ENCODE peak calls at places on chromosomes 16 and 17, in five cellular contexts. K, Y, F, L and V are unnamed samples.

GRCh38 chr17:50359005-50359699 is 13.2 kb downstream of the XYLT2 start:
- DNase-seq in L (no peak), Y (no peak), K (no peak), F (no peak), V (no peak)

GRCh38 chr17:57552114-57552601 is 192.9 kb downstream of the CCDC182 start:
- DNase-seq in L (no peak), Y (peak; percentile 39), K (no peak), F (no peak), V (no peak)

GRCh38 chr17:8087942-8088230 is 370 bp upstream of the ALOX12B start:
- DNase-seq in F (no peak), K (no peak), L (no peak), Y (no peak), V (no peak)

GRCh38 chr16:78666318-78666717 is 566.9 kb downstream of the WWOX start:
- DNase-seq in L (no peak), Y (no peak), K (no peak), F (no peak), V (no peak)

GRCh38 chr16:80883159-80883642 is 78.8 kb upstream of the CDYL2 start:
- DNase-seq in F (no peak), L (no peak), K (no peak), Y (peak; percentile 79), V (no peak)

GRCh38 chr16:68079616-68080344 is 5.4 kb upstream of the NFATC3 start:
- DNase-seq in K (no peak), F (no peak), L (peak; percentile 86), Y (peak; percentile 89), V (no peak)

GRCh38 chr16:50585331-50585776 is 37.2 kb downstream of the NKD1 start:
- DNase-seq in K (no peak), F (peak; percentile 57), Y (peak; percentile 63), L (no peak), V (no peak)

GRCh38 chr17:17393976-17394375 is 82.8 kb upstream of the MED9 start:
- DNase-seq in F (no peak), L (no peak), Y (no peak), K (no peak), V (no peak)

GRCh38 chr17:11986939-11987329 is 10.3 kb downstream of the ZNF18 start:
- DNase-seq in F (no peak), K (peak; percentile 32), L (no peak), Y (no peak), V (peak; percentile 19)

GRCh38 chr16:31248344-31248743 is 11.4 kb upstream of the ITGAM start:
- DNase-seq in F (no peak), L (no peak), K (no peak), Y (no peak), V (no peak)

GRCh38 chr16:20064931-20065330 is 8.8 kb downstream of the GPR139 start:
- DNase-seq in K (no peak), Y (no peak), L (no peak), F (no peak), V (no peak)
- TF ChIP-seq POLR2A in K (no peak), Y (no peak), L (no peak), F (no peak), V (no peak)

GRCh38 chr17:1229891-1230571 is 40.2 kb upstream of the BHLHA9 start:
- DNase-seq in F (no peak), L (no peak), K (no peak), Y (peak; percentile 28), V (no peak)

GRCh38 chr17:1231456-1231855 is 38.8 kb upstream of the BHLHA9 start:
- DNase-seq in F (no peak), Y (peak; percentile 76), L (peak; percentile 63), K (no peak), V (no peak)

GRCh38 chr17:1228752-1229353 is 41.4 kb upstream of the BHLHA9 start:
- DNase-seq in F (no peak), K (no peak), Y (no peak), L (no peak), V (no peak)

GRCh38 chr17:1227917-1228751 is 42.1 kb upstream of the BHLHA9 start:
- DNase-seq in F (no peak), L (no peak), K (no peak), Y (peak; percentile 50), V (no peak)

DNA sequence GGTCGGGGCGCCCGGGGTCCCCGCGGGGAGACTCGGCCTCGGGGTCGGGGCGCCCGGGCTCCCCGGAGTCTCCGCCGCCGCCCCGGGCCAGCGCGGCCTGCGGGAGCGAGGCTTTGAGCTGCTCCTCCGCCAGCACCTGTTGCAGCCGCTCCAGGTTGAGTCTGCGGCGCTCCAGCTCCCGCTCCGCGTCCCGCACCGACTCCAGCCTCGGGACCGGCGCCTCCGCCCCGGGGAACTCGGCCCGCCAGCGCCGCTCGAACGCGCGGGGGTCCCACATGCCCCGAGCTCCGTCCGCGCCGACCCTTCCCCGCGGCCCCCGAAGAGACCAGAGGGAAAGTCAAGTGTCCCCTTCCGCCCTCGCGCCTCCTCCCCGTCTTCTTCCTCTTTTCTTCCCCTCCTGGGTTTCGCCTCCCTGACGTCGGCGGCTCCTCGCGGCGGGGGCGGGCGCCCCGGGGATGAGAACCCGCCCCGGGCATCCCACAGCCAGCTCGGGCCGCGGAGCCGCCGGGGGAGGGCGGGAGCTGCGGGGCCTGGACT is 40.8 kb upstream of the BHLHA9 start:
- DNase-seq in L (peak; percentile 67), K (no peak), F (no peak), Y (peak; percentile 89), V (no peak)
- TF ChIP-seq POLR2A in L (peak; percentile 49), K (no peak), F (no peak), Y (peak; percentile 86), V (no peak)

DNA sequence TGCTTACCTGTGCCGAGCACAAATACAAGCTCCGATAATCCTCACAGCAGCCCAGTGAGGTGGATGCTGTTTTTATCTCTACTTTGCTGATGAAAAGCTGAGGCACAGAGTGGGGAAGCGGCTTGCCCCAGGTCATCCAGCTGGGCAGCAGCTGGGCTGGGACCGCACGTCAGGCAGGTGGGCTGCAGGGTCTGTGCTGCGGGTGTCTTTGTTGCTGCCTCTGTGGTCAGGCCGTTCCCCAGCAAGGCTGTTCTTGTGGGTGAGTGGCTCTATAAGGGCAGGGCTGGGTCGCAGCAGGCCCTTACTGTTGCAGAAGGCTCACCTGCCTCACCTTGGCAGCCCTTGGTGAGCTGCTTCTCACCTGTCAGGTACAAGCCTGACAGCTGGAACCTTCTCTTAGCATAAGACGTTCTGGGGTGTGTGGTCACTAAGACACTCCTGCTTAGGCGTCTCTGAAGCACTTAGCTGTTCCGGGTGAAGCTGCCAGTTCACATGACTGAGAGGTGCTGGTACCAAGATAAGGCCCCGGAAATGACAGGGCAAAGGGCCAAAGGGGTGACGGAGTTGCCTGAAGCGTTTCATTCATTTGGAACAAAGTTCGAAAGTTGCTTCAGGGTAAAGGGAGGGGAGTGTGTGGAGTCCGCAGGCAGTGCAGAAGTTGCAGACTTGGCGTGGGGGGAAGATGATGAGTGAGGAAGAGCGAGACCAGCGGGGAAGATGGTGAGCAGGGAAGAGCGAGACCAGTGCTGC is 17.4 kb downstream of the IRF8 start:
- DNase-seq in Y (peak; percentile 88), K (no peak), L (peak; percentile 88), F (no peak), V (peak; percentile 32)
- TF ChIP-seq POLR2A in Y (peak; percentile 53), K (no peak), L (no peak), F (no peak), V (no peak)

GRCh38 chr16:4215106-4215505 is 26.8 kb downstream of the SRL start:
- DNase-seq in F (no peak), K (no peak), L (peak; percentile 66), Y (no peak), V (no peak)

GRCh38 chr16:4218202-4218601 is 23.7 kb downstream of the SRL start:
- DNase-seq in K (no peak), Y (no peak), F (no peak), L (peak; percentile 26), V (no peak)

GRCh38 chr16:4214215-4214621 is 27.7 kb downstream of the SRL start:
- DNase-seq in K (peak; percentile 19), Y (peak; percentile 15), L (peak; percentile 62), F (no peak), V (peak; percentile 87)

GRCh38 chr16:4216631-4217030 is 25.2 kb downstream of the SRL start:
- DNase-seq in L (no peak), F (no peak), Y (no peak), K (no peak), V (no peak)

DNA sequence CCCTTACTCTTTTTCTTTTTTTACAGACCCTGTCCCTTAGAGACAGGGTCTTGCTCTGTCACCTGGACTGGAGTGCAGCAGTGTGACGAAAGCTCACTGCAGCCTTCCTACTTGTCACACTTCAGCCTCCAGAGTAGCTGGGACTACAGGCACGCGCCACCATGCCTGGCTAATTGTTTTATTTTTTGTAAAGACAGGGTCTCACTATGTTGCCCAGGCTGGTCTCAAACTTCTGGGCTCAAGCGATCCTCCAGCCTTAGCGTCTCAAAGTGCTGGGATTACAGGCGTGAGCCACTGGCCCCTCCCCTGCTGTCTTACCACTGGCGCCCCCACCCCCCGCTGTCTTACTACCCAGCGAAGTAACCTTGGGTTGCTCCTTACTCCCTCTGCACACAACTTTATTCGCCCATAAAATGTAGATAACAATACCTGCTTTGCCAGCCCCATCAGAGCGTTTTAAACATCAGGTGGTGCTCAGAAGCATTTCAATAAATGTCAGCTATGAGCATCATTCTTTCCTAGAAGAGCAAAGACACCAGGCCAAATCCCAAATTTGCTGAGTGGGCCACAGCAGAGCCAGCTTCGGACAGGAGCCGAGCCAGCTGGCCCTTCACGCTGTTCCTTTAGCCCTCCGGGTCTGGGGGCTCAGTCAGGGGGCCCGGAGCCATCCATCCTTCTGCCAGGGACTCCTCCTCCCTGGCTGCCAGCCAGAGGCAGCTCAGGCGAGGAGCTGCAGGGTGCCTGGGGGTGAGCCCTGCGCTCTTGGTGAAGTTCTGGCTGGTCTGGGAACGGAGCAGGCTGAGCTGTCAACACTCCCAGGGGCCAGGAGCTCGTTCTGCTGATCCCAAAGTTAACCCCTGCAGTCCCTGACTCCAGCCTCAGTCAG is 24.4 kb downstream of the SRL start:
- DNase-seq in L (peak; percentile 93), K (no peak), F (no peak), Y (peak; percentile 29), V (no peak)
- TF ChIP-seq POLR2A in L (peak; percentile 19), K (no peak), F (no peak), Y (no peak), V (no peak)

GRCh38 chr17:28745777-28746473 is 2.1 kb downstream of the TRAF4 start:
- DNase-seq in K (no peak), Y (peak; percentile 61), F (peak; percentile 92), L (no peak), V (peak; percentile 83)

GRCh38 chr17:28747801-28748750 is 4.3 kb downstream of the TRAF4 start:
- DNase-seq in K (no peak), Y (no peak), L (no peak), F (no peak), V (no peak)

GRCh38 chr17:28746611-28747045 is 2.8 kb downstream of the TRAF4 start:
- DNase-seq in K (no peak), L (no peak), F (no peak), Y (peak; percentile 88), V (no peak)

GRCh38 chr17:28748852-28749515 is 5.2 kb downstream of the TRAF4 start:
- DNase-seq in F (no peak), L (no peak), Y (no peak), K (no peak), V (no peak)

DNA sequence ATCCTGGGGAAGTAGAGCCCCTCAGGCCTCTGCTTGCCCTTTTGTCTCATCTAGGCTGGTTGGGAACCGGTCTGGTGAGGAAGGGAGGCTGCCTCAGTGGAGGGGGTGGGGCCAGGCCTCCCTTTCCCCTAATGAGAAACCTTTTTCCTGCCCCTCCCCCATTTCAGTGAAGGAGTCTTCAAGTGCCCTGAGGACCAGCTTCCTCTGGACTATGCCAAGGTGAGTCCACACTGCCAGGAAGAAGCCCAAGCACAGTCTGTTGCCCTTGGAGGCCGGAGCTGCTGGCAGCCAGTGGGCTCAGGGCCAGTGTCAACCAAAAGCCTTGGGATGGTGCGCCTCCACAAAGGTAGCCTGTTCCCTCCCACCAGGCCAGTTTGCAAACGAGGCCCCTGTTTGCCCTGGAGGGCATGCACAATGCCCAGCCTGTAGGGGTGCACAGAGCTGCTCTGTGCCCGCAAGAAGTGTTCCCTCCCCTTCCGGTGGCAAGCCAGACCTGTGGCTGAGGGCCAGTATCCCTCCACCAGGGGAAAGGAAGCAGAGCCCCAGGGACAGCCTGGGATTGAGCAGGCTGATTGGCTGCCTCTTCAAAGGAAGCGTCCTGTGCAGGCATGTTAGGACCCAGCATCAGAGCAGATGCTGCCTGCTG is 3.4 kb downstream of the TRAF4 start:
- DNase-seq in Y (peak; percentile 78), L (no peak), F (peak; percentile 93), K (no peak), V (no peak)
- TF ChIP-seq POLR2A in Y (peak; percentile 24), L (no peak), F (no peak), K (no peak), V (no peak)